ENCODE peak calls at places on chromosomes 11 and 22, in five cellular contexts. A, R, Q, G and E are unnamed samples.

GRCh38 chr11:74418509-74418895 is 20.3 kb upstream of the PGM2L1 start:
- DNase-seq in G (no peak), R (no peak), Q (no peak), A (no peak), E (no peak)

GRCh38 chr11:117664897-117665296 is 132.1 kb downstream of the DSCAML1 start:
- DNase-seq in Q (no peak), G (no peak), R (no peak), A (no peak), E (no peak)

GRCh38 chr11:84322211-84322610 is 1036.0 kb upstream of the CCDC90B start:
- DNase-seq in G (no peak), R (no peak), A (no peak), Q (no peak), E (no peak)

GRCh38 chr22:20486229-20486628 is 9.4 kb downstream of the KLHL22 start:
- DNase-seq in Q (no peak), R (no peak), G (no peak), A (no peak), E (no peak)

GRCh38 chr11:129613076-129613475 is 202.6 kb upstream of the TMEM45B start:
- DNase-seq in G (no peak), R (no peak), Q (no peak), A (no peak), E (no peak)

GRCh38 chr22:45318558-45319318 is 9.0 kb downstream of the FAM118A start:
- DNase-seq in G (no peak), R (peak; percentile 48), Q (no peak), A (no peak), E (no peak)

GRCh38 chr22:20200411-20200810 is 49.6 kb upstream of the CCDC188 start:
- DNase-seq in R (no peak), A (no peak), G (no peak), Q (no peak), E (no peak)

GRCh38 chr11:61133956-61134662 is 27.1 kb downstream of the VPS37C start:
- DNase-seq in Q (no peak), R (no peak), A (no peak), G (no peak), E (no peak)

GRCh38 chr11:12744831-12745502 is 70.7 kb downstream of the TEAD1 start:
- DNase-seq in A (no peak), G (no peak), R (no peak), Q (no peak), E (no peak)

GRCh38 chr11:130400793-130401483 is 27.5 kb downstream of the ADAMTS8 start:
- DNase-seq in R (peak; percentile 28), A (no peak), Q (no peak), G (no peak), E (no peak)

GRCh38 chr11:88402192-88402715 is 64.7 kb upstream of the CTSC start:
- DNase-seq in A (no peak), G (no peak), Q (no peak), R (no peak), E (no peak)

GRCh38 chr11:87007938-87008337 is 29.8 kb upstream of the TMEM135 start:
- DNase-seq in R (no peak), G (no peak), A (no peak), Q (no peak), E (no peak)

GRCh38 chr11:93528252-93528651 is 14.9 kb downstream of the SMCO4 start:
- DNase-seq in A (no peak), G (no peak), R (peak; percentile 27), Q (no peak), E (no peak)

GRCh38 chr22:20627432-20627831 is 120.0 kb downstream of the MED15 start:
- DNase-seq in G (no peak), R (no peak), Q (no peak), A (no peak), E (no peak)

GRCh38 chr11:66847461-66848232 is 4.4 kb downstream of the RCE1 start:
- DNase-seq in R (no peak), A (peak; percentile 11), G (peak; percentile 8), Q (no peak), E (no peak)

GRCh38 chr11:100777118-100777517 is 90.0 kb downstream of the ARHGAP42 start:
- DNase-seq in A (peak; percentile 59), Q (no peak), G (no peak), R (no peak), E (no peak)

GRCh38 chr11:40274017-40274416 is 1185.4 kb downstream of the LRRC4C start:
- DNase-seq in Q (no peak), G (no peak), R (peak; percentile 25), A (no peak), E (no peak)

GRCh38 chr11:104432981-104433380 is 269.0 kb upstream of the PDGFD start:
- DNase-seq in A (no peak), Q (no peak), G (no peak), R (no peak), E (no peak)

GRCh38 chr22:42384506-42384905 is 47.7 kb downstream of the NFAM1 start:
- DNase-seq in Q (no peak), A (no peak), G (no peak), R (no peak), E (no peak)

GRCh38 chr22:22245256-22245909 is 797 bp downstream of the VPREB1 start:
- DNase-seq in Q (no peak), A (no peak), R (no peak), G (no peak), E (no peak)

GRCh38 chr11:17102447-17102846 is 25.0 kb upstream of the RPS13 start:
- DNase-seq in Q (no peak), G (no peak), A (no peak), R (no peak), E (no peak)

GRCh38 chr11:85118151-85118550 is 509.0 kb downstream of the DLG2 start:
- DNase-seq in R (no peak), G (no peak), Q (no peak), A (no peak), E (no peak)

GRCh38 chr11:3605721-3606324 is 36.0 kb downstream of the ART5 start:
- DNase-seq in Q (no peak), A (peak; percentile 51), G (no peak), R (no peak), E (no peak)

GRCh38 chr11:17012712-17013547 is 1.3 kb downstream of the PLEKHA7 start:
- DNase-seq in G (peak; percentile 65), Q (no peak), R (peak; percentile 16), A (peak; percentile 78), E (peak; percentile 23)

GRCh38 chr11:76803023-76803422 is 19.9 kb downstream of the TSKU start:
- DNase-seq in G (peak; percentile 30), Q (no peak), R (peak; percentile 55), A (no peak), E (no peak)

GRCh38 chr11:2807276-2807681 is 78.3 kb downstream of the CDKN1C start:
- DNase-seq in R (peak; percentile 85), A (peak; percentile 90), G (peak; percentile 77), Q (no peak), E (peak; percentile 93)

GRCh38 chr11:74675761-74676160 is 55.5 kb downstream of the CHRDL2 start:
- DNase-seq in G (no peak), R (no peak), Q (no peak), A (no peak), E (no peak)

GRCh38 chr11:36447947-36448346 is 62.1 kb downstream of the TRAF6 start:
- DNase-seq in R (no peak), Q (no peak), G (peak; percentile 50), A (no peak), E (no peak)

GRCh38 chr11:108538022-108538424 is 39.8 kb upstream of the POGLUT3 start:
- DNase-seq in A (peak; percentile 63), R (no peak), G (no peak), Q (no peak), E (no peak)

GRCh38 chr22:41780714-41781507 is 19.6 kb upstream of the CCDC134 start:
- DNase-seq in R (peak; percentile 35), A (peak; percentile 67), G (no peak), Q (no peak), E (peak; percentile 18)

GRCh38 chr11:83070878-83071640 is 638 bp downstream of the RAB30 start:
- DNase-seq in R (no peak), Q (no peak), G (peak; percentile 50), A (no peak), E (peak; percentile 66)

DNA sequence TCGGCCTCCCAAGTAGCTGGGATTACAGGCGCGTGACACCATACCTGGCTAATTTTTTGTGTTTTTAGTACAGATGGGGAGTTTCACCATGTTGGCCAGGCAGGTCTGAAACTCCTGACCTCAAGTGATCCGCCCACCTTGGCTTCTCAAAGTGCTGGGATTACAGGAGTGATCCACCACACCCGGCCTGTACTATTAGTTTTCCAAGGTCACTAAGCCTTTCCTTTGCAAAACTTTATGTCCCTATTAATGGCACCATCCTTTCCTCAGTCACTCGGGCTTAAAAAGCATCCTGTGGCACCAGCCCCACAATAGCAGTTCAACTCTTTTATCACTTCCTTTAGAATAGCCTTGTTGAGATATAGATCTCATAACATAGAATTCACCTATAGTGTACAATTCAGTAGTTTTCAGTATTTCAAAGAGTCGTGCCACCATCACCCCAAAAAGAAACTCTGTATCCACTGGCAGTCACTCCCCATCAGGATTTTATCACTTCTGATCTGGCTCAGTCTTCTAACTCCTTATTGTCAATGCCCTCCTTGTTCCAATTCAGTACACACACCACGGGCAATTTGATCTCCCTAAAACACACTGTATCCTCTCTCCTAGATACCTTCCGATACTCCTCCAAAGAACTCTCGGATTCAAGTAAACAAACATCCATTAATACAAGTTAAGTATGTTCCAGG is 921 bp upstream of the BCL2L13 start:
- DNase-seq in R (no peak), A (no peak), G (no peak), Q (no peak), E (no peak)
- TF ChIP-seq POLR2A in R (no peak), A (no peak), G (no peak), Q (no peak), E (no peak)

GRCh38 chr11:71302911-71303310 is 50.5 kb upstream of the SHANK2 start:
- DNase-seq in A (peak; percentile 14), Q (peak; percentile 37), R (no peak), G (no peak), E (no peak)
- TF ChIP-seq CTCF in A (no peak), Q (peak; percentile 34), R (no peak), G (no peak), E (no peak)

DNA sequence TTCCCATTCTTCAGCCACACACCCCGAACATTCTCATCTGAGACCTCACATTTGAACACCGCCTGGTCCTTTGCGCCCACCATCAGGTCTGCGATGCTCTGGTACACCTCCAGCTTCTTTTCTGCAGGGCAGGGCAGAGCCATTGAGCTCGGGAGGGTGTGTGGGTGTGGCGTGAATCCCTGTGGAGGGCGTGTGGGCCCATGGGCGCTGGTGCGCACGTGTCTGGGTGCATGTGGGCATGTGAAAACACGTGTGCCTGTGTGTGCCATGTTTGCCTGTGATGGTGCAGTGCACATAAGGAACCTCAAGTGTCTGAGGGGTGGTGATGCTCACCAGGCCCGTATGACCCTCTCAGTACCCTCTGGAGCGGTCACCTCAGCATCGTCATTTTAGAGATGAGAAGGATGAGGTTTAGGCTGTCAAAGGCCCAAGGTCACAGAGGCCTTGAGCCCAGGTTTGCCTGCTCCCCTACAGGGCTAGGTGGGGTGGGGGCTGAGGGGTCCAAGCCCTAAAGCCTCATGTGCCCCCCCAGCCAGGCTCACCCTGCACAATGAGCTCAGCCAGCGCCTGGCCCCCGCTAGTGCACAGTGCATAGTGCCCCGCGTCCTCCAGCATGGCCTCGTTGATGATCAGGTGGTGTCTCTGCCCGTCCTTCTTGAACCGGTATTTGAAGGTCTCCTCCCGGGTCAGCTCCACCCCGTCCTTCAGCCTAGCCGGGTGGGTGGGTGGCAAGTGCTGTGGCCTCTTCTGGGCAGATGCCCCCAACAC is 10.3 kb downstream of the MYBPC3 start:
- DNase-seq in G (no peak), Q (no peak), R (no peak), A (no peak), E (no peak)
- H3K27ac ChIP-seq in G (no peak overlapping the region), Q (no peak overlapping the region), R (no peak overlapping the region), A (no peak overlapping the region), E (no peak overlapping the region)

GRCh38 chr11:114010931-114011330 is 36.0 kb downstream of the HTR3A start:
- DNase-seq in A (no peak), Q (no peak), G (no peak), R (no peak), E (no peak)

GRCh38 chr11:114011443-114011842 is 36.5 kb downstream of the HTR3A start:
- DNase-seq in Q (no peak), A (no peak), G (no peak), R (no peak), E (no peak)

GRCh38 chr11:114008331-114008730 is 33.4 kb downstream of the HTR3A start:
- DNase-seq in Q (no peak), A (no peak), R (no peak), G (no peak), E (no peak)
- TF ChIP-seq POLR2A in Q (no peak), A (no peak), R (no peak), G (no peak), E (no peak)